ENCODE peak calls at places on chromosomes 7 and 10, in four cellular contexts. O, W, F and S are unnamed samples. For H3K4me1, the result is how much of the 10 kb centered on the place peaks cover.

GRCh38 chr7:77258014-77258413 is 58.4 kb upstream of the FGL2 start:
- DNase-seq in W (peak), O (no peak), F (no peak), S (no peak)

GRCh38 chr10:113059001-113059780 is 109.1 kb downstream of the TCF7L2 start:
- DNase-seq in F (no peak), W (peak), O (no peak), S (peak)

GRCh38 chr7:157485961-157486510 is 149.2 kb downstream of the DNAJB6 start:
- DNase-seq in O (no peak), F (no peak), W (no peak), S (no peak)

GRCh38 chr10:58785354-58785753 is 272.7 kb downstream of the BICC1 start:
- DNase-seq in O (no peak), F (no peak), W (no peak), S (no peak)

GRCh38 chr10:47283848-47284247 is 16.1 kb upstream of the GDF10 start:
- DNase-seq in W (no peak), O (no peak), F (no peak), S (no peak)

GRCh38 chr10:13162013-13162364 is 631 bp downstream of the MCM10 start:
- DNase-seq in F (no peak), W (peak), O (no peak), S (no peak)

GRCh38 chr10:58994226-58995057 is 182.0 kb upstream of the PHYHIPL start:
- DNase-seq in F (peak), O (no peak), W (no peak), S (no peak)

GRCh38 chr7:123154231-123154860 is 45.4 kb downstream of the SLC13A1 start:
- DNase-seq in O (peak), F (peak), W (peak), S (peak)

GRCh38 chr7:78301361-78301760 is 502.8 kb downstream of the PHTF2 start:
- DNase-seq in O (no peak), F (no peak), W (peak), S (peak)

GRCh38 chr7:36514289-36515243 is 124.9 kb downstream of the ANLN start:
- DNase-seq in W (no peak), F (no peak), O (no peak), S (no peak)

GRCh38 chr7:30028749-30029635 is 780 bp downstream of the PLEKHA8 start:
- DNase-seq in W (peak), O (peak), F (peak), S (peak)

GRCh38 chr10:69800665-69801064 is 1.0 kb upstream of the COL13A1 start:
- DNase-seq in O (no peak), W (no peak), F (no peak), S (no peak)

GRCh38 chr10:69801094-69801433 is 642 bp upstream of the COL13A1 start:
- DNase-seq in F (peak), W (peak), O (peak), S (no peak)

GRCh38 chr10:69801434-69802315 is at the start of gene COL13A1:
- DNase-seq in F (peak), O (peak), W (peak), S (peak)

GRCh38 chr10:69803809-69804208 is 2.1 kb downstream of the COL13A1 start:
- DNase-seq in W (no peak), F (peak), O (no peak), S (no peak)

GRCh38 chr10:69802424-69803161 is 887 bp downstream of the COL13A1 start:
- DNase-seq in F (peak), W (peak), O (no peak), S (peak)
- TF ChIP-seq EZH2 in F (no peak), W (no peak), O (no peak), S (no peak)

DNA sequence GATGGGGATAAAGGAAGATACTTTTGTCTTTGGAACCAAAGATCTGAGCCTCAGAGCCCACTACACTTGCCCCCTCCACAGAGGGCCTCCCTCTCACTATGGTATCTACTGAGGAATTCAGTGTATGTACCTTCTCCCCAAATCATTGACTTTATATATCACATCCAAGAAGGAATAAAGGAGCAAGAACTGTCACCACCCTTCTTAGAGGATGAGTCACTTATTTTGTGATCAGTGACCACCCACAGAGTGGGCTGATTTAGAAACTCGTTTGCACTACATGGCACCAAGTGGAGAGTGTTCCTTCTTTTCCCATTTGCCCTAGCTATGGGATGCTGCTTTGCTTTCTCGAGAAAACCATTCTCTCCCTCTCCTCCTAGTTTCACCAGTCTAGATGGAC is 5.7 kb downstream of the TMEM243 start:
- DNase-seq in W (peak), O (no peak), F (no peak), S (no peak)
- H3K4me1 ChIP-seq in W (under half), O (under half), F (under half), S (under half)

GRCh38 chr7:99404235-99404976 is 4.0 kb downstream of the PDAP1 start:
- DNase-seq in O (no peak), F (no peak), W (peak), S (peak)

GRCh38 chr7:99404977-99405320 is 3.4 kb downstream of the PDAP1 start:
- DNase-seq in O (no peak), F (no peak), W (no peak), S (no peak)

GRCh38 chr7:99407849-99408346 is 499 bp downstream of the PDAP1 start:
- DNase-seq in W (peak), O (no peak), F (peak), S (peak)

GRCh38 chr7:99408347-99409191 is at the start of the genes BUD31 and PDAP1:
- DNase-seq in O (peak), W (peak), F (peak), S (peak)

GRCh38 chr7:99406557-99406956 is 1.8 kb downstream of the PDAP1 start:
- DNase-seq in O (no peak), W (no peak), F (no peak), S (no peak)
- H3K4me3 ChIP-seq in O (no peak), W (peak), F (peak), S (no peak)

GRCh38 chr10:15684768-15685167 is 35.0 kb downstream of the ITGA8 start:
- DNase-seq in O (no peak), W (no peak), F (no peak), S (no peak)
- TF ChIP-seq EZH2 in O (no peak), W (no peak), F (no peak), S (no peak)

GRCh38 chr7:151102991-151103390 is 16.7 kb downstream of the AGAP3 start:
- DNase-seq in W (no peak), F (no peak), O (no peak), S (no peak)
- H3K4me1 ChIP-seq in W (under half), F (under half), O (under half), S (under half)

DNA sequence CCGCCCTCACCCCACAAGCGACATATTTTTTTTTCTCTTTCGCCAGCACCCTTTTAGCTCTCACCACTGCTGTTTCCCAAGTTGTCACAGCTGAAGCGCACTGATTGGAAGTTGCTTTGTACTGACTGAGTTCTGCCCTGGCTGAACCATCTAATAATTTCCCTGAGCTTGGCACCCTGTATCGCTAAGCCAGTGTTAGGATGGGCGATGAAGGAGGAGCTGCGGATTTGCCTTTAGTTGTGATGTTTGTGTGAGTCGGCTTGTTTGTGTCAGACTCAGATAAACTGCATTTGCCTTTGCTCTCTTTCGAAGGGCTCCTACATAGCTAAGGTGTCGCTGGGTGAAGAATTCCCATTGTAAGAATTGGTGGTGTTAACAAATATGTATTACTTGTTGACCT is 1.3 kb upstream of the ATXN7L1 start:
- DNase-seq in W (peak), F (no peak), O (no peak), S (no peak)
- H3K4me3 ChIP-seq in W (peak), F (peak), O (peak), S (peak)

GRCh38 chr10:22931948-22932347 is 4.1 kb downstream of the ARMC3 start:
- DNase-seq in F (peak), O (no peak), W (peak), S (peak)

GRCh38 chr10:22932626-22933370 is 4.9 kb downstream of the ARMC3 start:
- DNase-seq in O (no peak), W (peak), F (no peak), S (no peak)

GRCh38 chr10:22925088-22925487 is 2.8 kb upstream of the ARMC3 start:
- DNase-seq in O (no peak), W (no peak), F (no peak), S (no peak)

GRCh38 chr10:22927661-22928403 is at the start of gene ARMC3:
- DNase-seq in O (peak), W (peak), F (peak), S (peak)

GRCh38 chr10:22927163-22927562 is 690 bp upstream of the ARMC3 start:
- DNase-seq in O (no peak), F (no peak), W (no peak), S (no peak)
- TF ChIP-seq EZH2 in O (no peak), F (no peak), W (no peak), S (no peak)

GRCh38 chr10:96266118-96266770 is 5.1 kb downstream of the BLNK start:
- DNase-seq in O (no peak), F (no peak), W (no peak), S (no peak)
- H3K4me1 ChIP-seq in O (under half), F (under half), W (under half), S (under half)

GRCh38 chr10:34808789-34809745 is 6.0 kb downstream of the PARD3 start:
- DNase-seq in W (peak), O (no peak), F (no peak), S (peak)
- H3K4me3 ChIP-seq in W (peak), O (no peak), F (no peak), S (peak)

GRCh38 chr10:117131390-117132327 is 6.4 kb downstream of the VAX1 start:
- DNase-seq in O (no peak), F (no peak), W (no peak), S (no peak)
- TF ChIP-seq EZH2 in O (no peak), F (no peak), W (no peak), S (peak)